ENCODE peak calls at places on chromosomes 7 and 10, in eight cellular contexts. G is heart left ventricle; V is effector memory CD4-positive, alpha-beta T cell; Y is tibial artery; L is GM23248; M is ovary; T is neuronal stem cell; C is foreskin keratinocyte. K is an unnamed sample.
A peak's percentile ranks its signal among the peaks of the same experiment; 100 is the strongest.

GRCh38 chr7:26863504-26864308 is 684 bp downstream of the SKAP2 start:
- DNase-seq in G (no peak), V (no peak), Y (no peak), L (peak; percentile 52), M (no peak), T (no peak), C (peak; percentile 63), K (no peak)

GRCh38 chr10:96789571-96790108 is 42.5 kb upstream of the LCOR start:
- DNase-seq in G (no peak), V (no peak), Y (no peak), L (no peak), M (no peak), T (peak; percentile 14), C (no peak), K (no peak)

GRCh38 chr7:51113962-51114361 is 202.6 kb downstream of the COBL start:
- DNase-seq in G (no peak), V (no peak), Y (no peak), L (no peak), M (no peak), T (no peak), C (no peak), K (no peak)

GRCh38 chr10:88315746-88316145 is 267.4 kb downstream of the RNLS start:
- DNase-seq in G (no peak), V (no peak), Y (no peak), L (no peak), M (no peak), T (no peak), C (no peak), K (no peak)

GRCh38 chr7:121069346-121070100 is 81.0 kb downstream of the CPED1 start:
- DNase-seq in G (peak; percentile 45), V (no peak), Y (peak; percentile 54), L (peak; percentile 50), M (no peak), T (no peak), C (no peak), K (no peak)

GRCh38 chr10:71864861-71865473 is 13.9 kb upstream of the PSAP start:
- DNase-seq in G (no peak), V (no peak), Y (peak; percentile 12), L (peak; percentile 72), M (peak; percentile 31), T (no peak), C (peak; percentile 19), K (no peak)

GRCh38 chr7:7706556-7706955 is 11.9 kb downstream of the RPA3 start:
- DNase-seq in G (no peak), V (no peak), Y (no peak), L (no peak), M (no peak), T (no peak), C (no peak), K (no peak)

GRCh38 chr7:66642932-66643331 is 14.3 kb downstream of the KCTD7 start:
- DNase-seq in G (no peak), V (no peak), Y (no peak), L (no peak), M (no peak), T (no peak), C (no peak), K (no peak)

GRCh38 chr7:154960063-154960790 is 42.7 kb downstream of the PAXIP1 start:
- DNase-seq in G (no peak), V (no peak), Y (no peak), L (no peak), M (no peak), T (no peak), C (peak; percentile 42), K (no peak)

GRCh38 chr7:116543664-116544063 is 18.8 kb downstream of the CAV1 start:
- DNase-seq in G (no peak), V (no peak), Y (no peak), L (peak; percentile 93), M (no peak), T (no peak), C (no peak), K (no peak)

GRCh38 chr10:124590216-124591122 is 128.8 kb downstream of the LHPP start:
- DNase-seq in G (peak; percentile 19), V (no peak), Y (no peak), L (no peak), M (no peak), T (no peak), C (no peak), K (peak; percentile 5)

GRCh38 chr10:49167629-49168540 is 20.3 kb downstream of the TMEM273 start:
- DNase-seq in G (no peak), V (no peak), Y (no peak), L (no peak), M (no peak), T (no peak), C (no peak), K (no peak)

GRCh38 chr10:120400601-120401000 is 56.4 kb upstream of the PLPP4 start:
- DNase-seq in G (no peak), V (no peak), Y (no peak), L (peak; percentile 43), M (no peak), T (no peak), C (no peak), K (no peak)

GRCh38 chr10:105974803-105975456 is 1189.6 kb downstream of the SORCS1 start:
- DNase-seq in G (no peak), V (no peak), Y (no peak), L (peak; percentile 54), M (no peak), T (no peak), C (no peak), K (no peak)

GRCh38 chr7:55020481-55020871 is 1.7 kb downstream of the EGFR start:
- DNase-seq in G (no peak), V (no peak), Y (peak; percentile 47), L (peak; percentile 80), M (peak; percentile 52), T (no peak), C (peak; percentile 87), K (peak; percentile 45)

GRCh38 chr10:53476650-53477312 is 704.2 kb upstream of the MBL2 start:
- DNase-seq in G (no peak), V (no peak), Y (no peak), L (no peak), M (no peak), T (no peak), C (no peak), K (no peak)

GRCh38 chr10:53479365-53479764 is 706.8 kb upstream of the MBL2 start:
- DNase-seq in G (no peak), V (no peak), Y (no peak), L (no peak), M (no peak), T (peak; percentile 21), C (no peak), K (no peak)

GRCh38 chr10:53477313-53477675 is 704.7 kb upstream of the MBL2 start:
- DNase-seq in G (no peak), V (no peak), Y (no peak), L (no peak), M (no peak), T (no peak), C (no peak), K (no peak)
- H3K4me1 ChIP-seq in G (no peaks in the 10 kb centered on the region), V (no peaks in the 10 kb centered on the region), Y (no peaks in the 10 kb centered on the region), L (no peaks in the 10 kb centered on the region), M (no peaks in the 10 kb centered on the region), T (peaks cover 15% of the 10 kb centered on the region), C (no peaks in the 10 kb centered on the region), K (no peaks in the 10 kb centered on the region)

DNA sequence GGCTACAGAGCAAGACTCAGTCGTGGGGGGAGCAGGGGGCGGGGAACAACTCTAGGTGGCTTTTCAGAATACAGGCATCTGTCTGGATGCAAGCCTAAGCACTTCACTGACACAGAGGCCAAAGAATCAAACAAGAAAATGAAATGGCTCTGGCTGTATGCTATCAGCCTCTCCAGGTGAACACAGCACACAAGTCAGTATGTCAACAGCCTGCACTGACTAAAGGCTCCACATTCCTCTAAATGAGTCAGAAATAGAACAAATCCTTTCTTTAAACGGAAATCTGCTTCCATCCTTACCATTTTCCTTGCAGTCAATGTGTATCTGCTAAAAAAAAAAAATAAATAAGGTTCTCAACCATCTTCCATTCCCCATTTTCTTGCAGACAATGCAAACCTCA is 88.3 kb downstream of the ARMH3 start:
- DNase-seq in G (no peak), V (no peak), Y (no peak), L (peak; percentile 40), M (no peak), T (no peak), C (peak; percentile 46), K (no peak)
- H3K27ac ChIP-seq in G (peak overlapping the region; percentile 91), V (no peak overlapping the region), Y (no peak overlapping the region), L (no peak overlapping the region), M (no peak overlapping the region), T (no peak overlapping the region), C (no peak overlapping the region), K (peak overlapping the region; percentile 90)

GRCh38 chr10:34707656-34708055 is 107.4 kb downstream of the PARD3 start:
- DNase-seq in G (no peak), V (no peak), Y (no peak), L (no peak), M (no peak), T (no peak), C (no peak), K (no peak)
- H3K4me1 ChIP-seq in G (peaks cover 53% of the 10 kb centered on the region), V (no peaks in the 10 kb centered on the region), Y (peaks cover 49% of the 10 kb centered on the region), L (peaks cover 13% of the 10 kb centered on the region), M (peaks cover 32% of the 10 kb centered on the region), T (peaks cover 3% of the 10 kb centered on the region), C (peaks cover 28% of the 10 kb centered on the region), K (peaks cover 98% of the 10 kb centered on the region)

GRCh38 chr10:6473901-6474370 is 106.1 kb downstream of the PRKCQ start:
- DNase-seq in G (no peak), V (peak; percentile 37), Y (no peak), L (peak; percentile 14), M (no peak), T (no peak), C (no peak), K (no peak)

GRCh38 chr10:6478722-6479121 is 101.4 kb downstream of the PRKCQ start:
- DNase-seq in G (no peak), V (no peak), Y (no peak), L (no peak), M (no peak), T (no peak), C (no peak), K (no peak)

GRCh38 chr10:6473430-6473829 is 106.6 kb downstream of the PRKCQ start:
- DNase-seq in G (no peak), V (peak; percentile 41), Y (no peak), L (no peak), M (no peak), T (no peak), C (no peak), K (no peak)

GRCh38 chr10:6482737-6483362 is 97.2 kb downstream of the PRKCQ start:
- DNase-seq in G (no peak), V (no peak), Y (no peak), L (no peak), M (no peak), T (no peak), C (no peak), K (no peak)

DNA sequence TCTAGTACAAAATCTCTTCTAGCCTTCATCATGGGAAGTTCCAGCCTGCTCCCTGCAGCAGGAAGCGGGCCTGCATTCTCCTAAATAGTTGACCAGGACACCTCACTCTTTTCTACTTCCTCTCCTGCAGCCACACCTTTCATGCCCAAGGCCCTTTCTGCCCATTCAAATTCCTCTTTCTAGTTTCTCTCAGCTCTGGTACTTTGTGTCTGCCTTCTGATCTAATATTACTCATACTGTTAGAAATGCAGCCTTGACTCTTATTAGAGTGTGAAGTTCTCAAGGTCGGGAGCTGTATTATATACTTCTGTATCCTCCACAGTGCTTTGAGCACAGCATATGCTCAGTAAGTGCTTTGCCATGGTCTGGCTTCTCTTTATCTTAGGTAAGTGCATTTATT is 103.1 kb downstream of the PRKCQ start:
- DNase-seq in G (no peak), V (no peak), Y (no peak), L (no peak), M (no peak), T (no peak), C (peak; percentile 94), K (no peak)
- H3K27ac ChIP-seq in G (no peak overlapping the region), V (no peak overlapping the region), Y (no peak overlapping the region), L (no peak overlapping the region), M (no peak overlapping the region), T (no peak overlapping the region), C (no peak overlapping the region), K (no peak overlapping the region)

K was measured in left ventricle myocardium inferior.